ENCODE peak calls at places on chromosome 16, in five cellular contexts. One of them, this sample, is unnamed.

GRCh38 chr16:84756830-84757229 is 57.0 kb downstream of the USP10 start:
- DNase-seq in transverse colon: no peak
- DNase-seq in stimulated activated CD8-positive, alpha-beta memory T cell treated with anti-CD3 and anti-CD28 coated beads, Interleukin-4, amount 100 ng/mL, for 4 hours: no peak
- DNase-seq in T-helper 1 cell: no peak
- DNase-seq in left ventricle myocardium inferior: no peak
- DNase-seq in this sample: no peak

GRCh38 chr16:83840060-83840617 is 32.4 kb downstream of the HSBP1 start:
- DNase-seq in transverse colon: no peak
- DNase-seq in stimulated activated CD8-positive, alpha-beta memory T cell treated with anti-CD3 and anti-CD28 coated beads, Interleukin-4, amount 100 ng/mL, for 4 hours: no peak
- DNase-seq in T-helper 1 cell: no peak
- DNase-seq in left ventricle myocardium inferior: no peak
- DNase-seq in this sample: no peak

GRCh38 chr16:30941600-30942420 is 7.1 kb upstream of the ORAI3 start:
- DNase-seq in transverse colon: peak
- DNase-seq in stimulated activated CD8-positive, alpha-beta memory T cell treated with anti-CD3 and anti-CD28 coated beads, Interleukin-4, amount 100 ng/mL, for 4 hours: no peak
- DNase-seq in T-helper 1 cell: peak
- DNase-seq in left ventricle myocardium inferior: peak
- DNase-seq in this sample: peak

GRCh38 chr16:14545346-14545884 is 84.6 kb downstream of the PARN start:
- DNase-seq in transverse colon: no peak
- DNase-seq in stimulated activated CD8-positive, alpha-beta memory T cell treated with anti-CD3 and anti-CD28 coated beads, Interleukin-4, amount 100 ng/mL, for 4 hours: no peak
- DNase-seq in T-helper 1 cell: no peak
- DNase-seq in left ventricle myocardium inferior: no peak
- DNase-seq in this sample: no peak

GRCh38 chr16:68083861-68084503 is 1.2 kb upstream of the NFATC3 start:
- DNase-seq in transverse colon: no peak
- DNase-seq in stimulated activated CD8-positive, alpha-beta memory T cell treated with anti-CD3 and anti-CD28 coated beads, Interleukin-4, amount 100 ng/mL, for 4 hours: no peak
- DNase-seq in T-helper 1 cell: no peak
- DNase-seq in left ventricle myocardium inferior: no peak
- DNase-seq in this sample: no peak

GRCh38 chr16:74991593-74992403 is 6.9 kb upstream of the WDR59 start:
- DNase-seq in transverse colon: no peak
- DNase-seq in stimulated activated CD8-positive, alpha-beta memory T cell treated with anti-CD3 and anti-CD28 coated beads, Interleukin-4, amount 100 ng/mL, for 4 hours: no peak
- DNase-seq in T-helper 1 cell: no peak
- DNase-seq in left ventricle myocardium inferior: no peak
- DNase-seq in this sample: no peak

GRCh38 chr16:88956546-88957455 is 20.2 kb downstream of the CBFA2T3 start:
- DNase-seq in transverse colon: no peak
- DNase-seq in stimulated activated CD8-positive, alpha-beta memory T cell treated with anti-CD3 and anti-CD28 coated beads, Interleukin-4, amount 100 ng/mL, for 4 hours: no peak
- DNase-seq in T-helper 1 cell: no peak
- DNase-seq in left ventricle myocardium inferior: no peak
- DNase-seq in this sample: no peak

GRCh38 chr16:84885024-84885910 is 65.5 kb downstream of the CRISPLD2 start:
- DNase-seq in transverse colon: no peak
- DNase-seq in stimulated activated CD8-positive, alpha-beta memory T cell treated with anti-CD3 and anti-CD28 coated beads, Interleukin-4, amount 100 ng/mL, for 4 hours: no peak
- DNase-seq in T-helper 1 cell: no peak
- DNase-seq in left ventricle myocardium inferior: peak
- DNase-seq in this sample: no peak

GRCh38 chr16:53529529-53529928 is 26.5 kb upstream of the AKTIP start:
- DNase-seq in transverse colon: no peak
- DNase-seq in stimulated activated CD8-positive, alpha-beta memory T cell treated with anti-CD3 and anti-CD28 coated beads, Interleukin-4, amount 100 ng/mL, for 4 hours: no peak
- DNase-seq in T-helper 1 cell: no peak
- DNase-seq in left ventricle myocardium inferior: no peak
- DNase-seq in this sample: no peak

GRCh38 chr16:58102665-58103427 is 26.3 kb downstream of the CFAP20 start:
- DNase-seq in transverse colon: no peak
- DNase-seq in stimulated activated CD8-positive, alpha-beta memory T cell treated with anti-CD3 and anti-CD28 coated beads, Interleukin-4, amount 100 ng/mL, for 4 hours: no peak
- DNase-seq in T-helper 1 cell: no peak
- DNase-seq in left ventricle myocardium inferior: peak
- DNase-seq in this sample: no peak

GRCh38 chr16:1300664-1301476 is 8.6 kb upstream of the UBE2I start:
- DNase-seq in transverse colon: peak
- DNase-seq in stimulated activated CD8-positive, alpha-beta memory T cell treated with anti-CD3 and anti-CD28 coated beads, Interleukin-4, amount 100 ng/mL, for 4 hours: peak
- DNase-seq in T-helper 1 cell: peak
- DNase-seq in left ventricle myocardium inferior: peak
- DNase-seq in this sample: peak

GRCh38 chr16:85733155-85733838 is 17.6 kb downstream of the C16orf74 start:
- DNase-seq in transverse colon: no peak
- DNase-seq in stimulated activated CD8-positive, alpha-beta memory T cell treated with anti-CD3 and anti-CD28 coated beads, Interleukin-4, amount 100 ng/mL, for 4 hours: no peak
- DNase-seq in T-helper 1 cell: no peak
- DNase-seq in left ventricle myocardium inferior: no peak
- DNase-seq in this sample: no peak

GRCh38 chr16:89946515-89946914 is 2.0 kb upstream of the DEF8 start:
- DNase-seq in transverse colon: no peak
- DNase-seq in stimulated activated CD8-positive, alpha-beta memory T cell treated with anti-CD3 and anti-CD28 coated beads, Interleukin-4, amount 100 ng/mL, for 4 hours: no peak
- DNase-seq in T-helper 1 cell: no peak
- DNase-seq in left ventricle myocardium inferior: no peak
- DNase-seq in this sample: no peak

GRCh38 chr16:79037429-79038373 is 562.8 kb downstream of the MAF start:
- DNase-seq in transverse colon: no peak
- DNase-seq in stimulated activated CD8-positive, alpha-beta memory T cell treated with anti-CD3 and anti-CD28 coated beads, Interleukin-4, amount 100 ng/mL, for 4 hours: no peak
- DNase-seq in T-helper 1 cell: no peak
- DNase-seq in left ventricle myocardium inferior: no peak
- DNase-seq in this sample: no peak